ENCODE peak calls at places on chromosomes 11 and 22, in seven cellular contexts. G is A549; C is left colon; K is stimulated activated naive CD8-positive, alpha-beta T cell treated with anti-CD3 and anti-CD28 coated beads, Interleukin-15, amount 100 ng/mL, for 72 hours; A is right cardiac atrium; M is IMR-90; E is natural killer cell. H is an unnamed sample.

GRCh38 chr11:12674571-12674935 is 332 bp downstream of the TEAD1 start:
- ATAC-seq in G (peak), C (peak), K (peak), A (peak), M (peak), E (no peak), H (peak)

GRCh38 chr11:78313181-78313788 is 104.3 kb downstream of the GAB2 start:
- ATAC-seq in G (peak), C (peak), K (no peak), A (peak), M (peak), E (no peak), H (peak)

GRCh38 chr22:30045901-30046715 is 34.2 kb upstream of the HORMAD2 start:
- ATAC-seq in G (no peak), C (no peak), K (no peak), A (no peak), M (no peak), E (no peak), H (no peak)

GRCh38 chr22:45877036-45877380 is 100.0 kb downstream of the WNT7B start:
- ATAC-seq in G (no peak), C (no peak), K (no peak), A (no peak), M (no peak), E (no peak), H (no peak)

GRCh38 chr11:43732225-43732624 is 51.7 kb downstream of the HSD17B12 start:
- ATAC-seq in G (no peak), C (no peak), K (no peak), A (no peak), M (no peak), E (no peak), H (no peak)

GRCh38 chr22:19473578-19473977 is 5.4 kb downstream of the UFD1 start:
- ATAC-seq in G (peak), C (no peak), K (no peak), A (no peak), M (peak), E (no peak), H (peak)

GRCh38 chr11:11661356-11662040 is 39.7 kb upstream of the GALNT18 start:
- ATAC-seq in G (no peak), C (no peak), K (no peak), A (no peak), M (no peak), E (no peak), H (no peak)

GRCh38 chr22:29478326-29479276 is 1.4 kb upstream of the NEFH start:
- ATAC-seq in G (peak), C (peak), K (no peak), A (no peak), M (peak), E (no peak), H (no peak)

GRCh38 chr11:107791343-107792048 is 67.1 kb downstream of the SLC35F2 start:
- ATAC-seq in G (no peak), C (no peak), K (no peak), A (no peak), M (peak), E (no peak), H (no peak)

GRCh38 chr11:119461250-119461963 is 38.4 kb upstream of the THY1 start:
- ATAC-seq in G (no peak), C (no peak), K (no peak), A (no peak), M (peak), E (no peak), H (no peak)

GRCh38 chr22:35367331-35367886 is 13.5 kb upstream of the HMOX1 start:
- ATAC-seq in G (no peak), C (peak), K (no peak), A (no peak), M (no peak), E (peak), H (peak)

H was measured in esophagus mucosa.